ENCODE peak calls at places on chromosomes 16 and 17, in seven cellular contexts. O is NCI-H187, N is naive B cell, W is DMS153, Z is NCI-H1092, D is T-cell, F is smooth muscle cell of the brain vasculature. A is an unnamed sample.

GRCh38 chr17:72365857-72366415 is 245.1 kb downstream of the SOX9 start:
- DNase-seq in O (no peak), N (no peak), W (no peak), Z (no peak), D (no peak), F (no peak), A (no peak)

GRCh38 chr17:17363638-17364337 is 60.6 kb downstream of the NT5M start:
- DNase-seq in O (peak; percentile 1), N (no peak), W (peak; percentile 88), Z (no peak), D (peak; percentile 31), F (no peak), A (no peak)

GRCh38 chr16:11034481-11034931 is 90.1 kb downstream of the CLEC16A start:
- DNase-seq in O (no peak), N (no peak), W (no peak), Z (no peak), D (no peak), F (no peak), A (no peak)

GRCh38 chr16:89815639-89816348 is 653 bp downstream of the FANCA start:
- DNase-seq in O (no peak), N (peak; percentile 11), W (no peak), Z (no peak), D (no peak), F (no peak), A (no peak)

GRCh38 chr17:55433029-55433628 is 11.5 kb upstream of the MMD start:
- DNase-seq in O (no peak), N (no peak), W (no peak), Z (no peak), D (no peak), F (no peak), A (peak; percentile 90)

GRCh38 chr16:68244903-68245853 is at the start of gene PLA2G15:
- DNase-seq in O (peak; percentile 42), N (peak; percentile 92), W (peak; percentile 75), Z (peak; percentile 89), D (peak; percentile 89), F (peak; percentile 80), A (peak; percentile 91)

GRCh38 chr17:64320613-64321553 is 57.8 kb upstream of the TEX2 start:
- DNase-seq in O (peak; percentile 53), N (peak; percentile 37), W (peak; percentile 71), Z (peak; percentile 59), D (no peak), F (peak; percentile 57), A (peak; percentile 80)

GRCh38 chr16:31273676-31274075 is 13.9 kb downstream of the ITGAM start:
- DNase-seq in O (no peak), N (no peak), W (no peak), Z (no peak), D (no peak), F (no peak), A (no peak)

GRCh38 chr17:42456223-42457106 is 2.2 kb upstream of the ATP6V0A1 start:
- DNase-seq in O (no peak), N (peak; percentile 79), W (no peak), Z (no peak), D (no peak), F (no peak), A (no peak)

GRCh38 chr17:5184284-5184683 is 7.4 kb downstream of the ZNF594 start:
- DNase-seq in O (no peak), N (no peak), W (no peak), Z (no peak), D (peak; percentile 36), F (no peak), A (no peak)

GRCh38 chr17:8622191-8622590 is 8.3 kb downstream of the MYH10 start:
- DNase-seq in O (no peak), N (no peak), W (no peak), Z (no peak), D (no peak), F (no peak), A (no peak)

GRCh38 chr17:57051886-57052342 is 33.1 kb upstream of the AKAP1 start:
- DNase-seq in O (peak; percentile 76), N (no peak), W (peak; percentile 94), Z (peak; percentile 11), D (no peak), F (no peak), A (no peak)

GRCh38 chr16:85401370-85401916 is 211.7 kb upstream of the GSE1 start:
- DNase-seq in O (no peak), N (no peak), W (no peak), Z (no peak), D (no peak), F (no peak), A (no peak)

GRCh38 chr17:32593003-32593402 is 106.2 kb downstream of the CDK5R1 start:
- DNase-seq in O (no peak), N (no peak), W (no peak), Z (no peak), D (no peak), F (no peak), A (no peak)

GRCh38 chr17:4998666-4999428 is 1.1 kb downstream of the KIF1C start:
- DNase-seq in O (no peak), N (no peak), W (no peak), Z (no peak), D (no peak), F (no peak), A (peak; percentile 12)

GRCh38 chr16:15856901-15857778 is at the start of gene MYH11:
- DNase-seq in O (no peak), N (no peak), W (no peak), Z (no peak), D (no peak), F (no peak), A (no peak)

GRCh38 chr17:511833-512251 is 159.2 kb upstream of the RPH3AL start:
- DNase-seq in O (no peak), N (no peak), W (no peak), Z (no peak), D (no peak), F (no peak), A (no peak)

GRCh38 chr16:85285681-85286065 is 173.4 kb upstream of the CIBAR2 start:
- DNase-seq in O (no peak), N (no peak), W (no peak), Z (no peak), D (no peak), F (no peak), A (no peak)